ENCODE peak calls at places on chromosomes 5 and 9, in five cellular contexts. I is ovary, C is fibroblast of pulmonary artery, V is coronary artery, Y is upper lobe of right lung. N is an unnamed sample.

GRCh38 chr9:34490360-34490759 is 31.8 kb downstream of the DNAI1 start:
- DNase-seq in I (no peak), C (no peak), V (no peak), Y (no peak), N (no peak)

GRCh38 chr5:179873711-179874110 is 15.1 kb upstream of the MRNIP start:
- DNase-seq in I (no peak), C (no peak), V (no peak), Y (no peak), N (no peak)

GRCh38 chr9:136937186-136938001 is 7.1 kb downstream of the FBXW5 start:
- DNase-seq in I (no peak), C (no peak), V (no peak), Y (peak), N (no peak)

GRCh38 chr9:116055536-116055935 is 98.1 kb upstream of the PAPPA start:
- DNase-seq in I (no peak), C (no peak), V (no peak), Y (no peak), N (no peak)

GRCh38 chr5:90529939-90530677 is 724 bp upstream of the LYSMD3 start:
- DNase-seq in I (peak), C (peak), V (peak), Y (no peak), N (no peak)

GRCh38 chr5:172691886-172692285 is 50.8 kb downstream of the NEURL1B start:
- DNase-seq in I (peak), C (no peak), V (no peak), Y (no peak), N (no peak)

GRCh38 chr5:133483406-133484090 is 128.8 kb downstream of the FSTL4 start:
- DNase-seq in I (no peak), C (no peak), V (peak), Y (no peak), N (no peak)

GRCh38 chr5:84550222-84550621 is 165.5 kb upstream of the EDIL3 start:
- DNase-seq in I (no peak), C (no peak), V (no peak), Y (no peak), N (no peak)

GRCh38 chr5:128965011-128965637 is at the start of gene SLC27A6:
- DNase-seq in I (peak), C (no peak), V (no peak), Y (peak), N (no peak)

GRCh38 chr9:134049772-134050588 is 17.8 kb downstream of the BRD3 start:
- DNase-seq in I (no peak), C (no peak), V (no peak), Y (no peak), N (no peak)

GRCh38 chr5:54415147-54415546 is 40.4 kb upstream of the HSPB3 start:
- DNase-seq in I (no peak), C (no peak), V (no peak), Y (no peak), N (no peak)

GRCh38 chr9:137757613-137758029 is 120.0 kb upstream of the CACNA1B start:
- DNase-seq in I (no peak), C (peak), V (no peak), Y (no peak), N (peak)

GRCh38 chr9:126953089-126953809 is 38.7 kb downstream of the RALGPS1 start:
- DNase-seq in I (no peak), C (peak), V (no peak), Y (no peak), N (no peak)

GRCh38 chr5:108382784-108383358 is 973 bp upstream of the FBXL17 start:
- DNase-seq in I (no peak), C (no peak), V (no peak), Y (no peak), N (no peak)

GRCh38 chr9:132977626-132978450 is 656 bp upstream of the GFI1B start:
- DNase-seq in I (peak), C (peak), V (no peak), Y (peak), N (no peak)

GRCh38 chr5:113172231-113172826 is 195.7 kb downstream of the DCP2 start:
- DNase-seq in I (no peak), C (no peak), V (no peak), Y (no peak), N (no peak)

GRCh38 chr5:148209151-148209550 is 6.3 kb downstream of the SPINK6 start:
- DNase-seq in I (no peak), C (no peak), V (no peak), Y (no peak), N (no peak)

GRCh38 chr5:67234671-67235176 is 38.1 kb upstream of the CD180 start:
- DNase-seq in I (no peak), C (peak), V (no peak), Y (no peak), N (no peak)

GRCh38 chr5:87394407-87394806 is 18.3 kb downstream of the CCNH start:
- DNase-seq in I (no peak), C (peak), V (no peak), Y (no peak), N (peak)

GRCh38 chr5:150600951-150601773 is 39.3 kb upstream of the SYNPO start:
- DNase-seq in I (peak), C (no peak), V (no peak), Y (no peak), N (no peak)

GRCh38 chr5:152532714-152533113 is 127.6 kb upstream of the NMUR2 start:
- DNase-seq in I (no peak), C (peak), V (no peak), Y (no peak), N (peak)

GRCh38 chr5:178304016-178304415 is 71.4 kb upstream of the PHYKPL start:
- DNase-seq in I (no peak), C (no peak), V (no peak), Y (peak), N (no peak)

GRCh38 chr5:111680737-111681413 is 76.1 kb downstream of the NREP start:
- DNase-seq in I (peak), C (peak), V (no peak), Y (no peak), N (peak)

GRCh38 chr9:119272500-119273211 is 96.6 kb downstream of the BRINP1 start:
- DNase-seq in I (no peak), C (no peak), V (no peak), Y (no peak), N (no peak)

GRCh38 chr9:125442471-125442870 is 180.8 kb downstream of the GAPVD1 start:
- DNase-seq in I (no peak), C (no peak), V (no peak), Y (peak), N (no peak)

GRCh38 chr9:117188394-117188793 is 226.5 kb downstream of the ASTN2 start:
- DNase-seq in I (no peak), C (no peak), V (no peak), Y (no peak), N (no peak)

GRCh38 chr9:75378926-75379325 is 290.6 kb downstream of the OSTF1 start:
- DNase-seq in I (no peak), C (no peak), V (no peak), Y (no peak), N (no peak)

GRCh38 chr9:35603506-35603985 is 1.5 kb upstream of the TESK1 start:
- DNase-seq in I (peak), C (peak), V (peak), Y (no peak), N (no peak)

GRCh38 chr5:39194466-39195136 is 24.8 kb downstream of the FYB1 start:
- DNase-seq in I (no peak), C (peak), V (no peak), Y (no peak), N (no peak)

GRCh38 chr5:151773979-151774378 is 2.2 kb downstream of the G3BP1 start:
- DNase-seq in I (no peak), C (no peak), V (no peak), Y (no peak), N (no peak)

GRCh38 chr9:38226491-38226951 is 157.5 kb upstream of the SHB start:
- DNase-seq in I (no peak), C (peak), V (no peak), Y (peak), N (no peak)

DNA sequence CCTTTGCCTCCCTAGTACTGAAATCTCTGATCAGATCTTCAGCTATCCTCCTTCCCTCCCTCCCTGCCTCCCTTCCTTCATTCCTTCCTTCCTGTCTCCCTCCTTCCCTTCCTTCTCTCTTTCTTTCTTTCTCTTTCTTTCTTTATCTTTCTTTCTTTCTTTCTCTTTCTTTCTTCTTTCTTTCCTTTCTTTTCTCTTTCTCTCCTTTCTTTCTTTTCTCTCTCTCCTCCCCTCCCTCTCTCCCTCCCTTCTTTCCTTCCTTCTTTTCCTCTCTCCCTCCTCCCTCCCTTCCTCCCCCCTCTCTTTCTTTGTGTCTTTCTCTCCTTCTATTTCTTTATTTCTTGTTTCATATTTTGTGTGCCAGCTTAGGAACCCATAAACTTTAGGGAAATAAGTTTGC is 23.9 kb upstream of the ANKRD55 start:
- DNase-seq in I (no peak), C (no peak), V (no peak), Y (no peak), N (no peak)
- H3K4me3 ChIP-seq in I (no peak), C (no peak), V (no peak), Y (no peak), N (no peak)

GRCh38 chr5:135833521-135833920 is 942 bp upstream of the SLC25A48 start:
- DNase-seq in I (no peak), C (no peak), V (no peak), Y (no peak), N (no peak)

GRCh38 chr5:135832941-135833340 is 1.5 kb upstream of the SLC25A48 start:
- DNase-seq in I (no peak), C (no peak), V (peak), Y (no peak), N (no peak)

GRCh38 chr5:135834639-135835529 is at the start of gene SLC25A48:
- DNase-seq in I (no peak), C (no peak), V (peak), Y (peak), N (peak)

GRCh38 chr5:135835766-135836165 is 1.3 kb downstream of the SLC25A48 start:
- DNase-seq in I (no peak), C (no peak), V (peak), Y (no peak), N (no peak)

GRCh38 chr5:135833961-135834638 is 363 bp upstream of the SLC25A48 start:
- DNase-seq in I (no peak), C (peak), V (peak), Y (no peak), N (peak)
- TF ChIP-seq CTCF in I (no peak), C (peak), V (peak), Y (no peak), N (no peak)

GRCh38 chr5:175616083-175616482 is 41.8 kb upstream of the HRH2 start:
- DNase-seq in I (no peak), C (no peak), V (no peak), Y (no peak), N (no peak)
- H3K4me3 ChIP-seq in I (no peak), C (no peak), V (no peak), Y (no peak), N (no peak)

DNA sequence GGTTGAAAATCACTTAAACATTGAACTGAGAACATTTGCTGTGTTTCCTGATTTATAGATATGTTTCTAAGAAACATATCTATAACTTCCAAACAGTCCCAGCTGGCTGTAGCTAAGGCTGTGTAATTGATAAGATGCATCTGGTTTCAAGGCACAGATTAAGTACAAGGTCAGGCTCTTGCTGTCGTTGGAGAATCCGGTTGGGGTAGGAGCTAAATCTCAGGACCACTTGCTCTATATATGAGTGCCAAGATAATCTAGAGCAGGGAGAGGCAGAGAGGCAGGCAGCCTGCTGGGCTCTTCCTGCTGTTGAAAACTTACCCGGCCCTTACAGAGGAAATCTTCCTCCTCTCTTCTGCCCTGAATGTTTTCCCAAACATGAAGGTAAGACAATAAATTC is at the start of gene C7:
- DNase-seq in I (no peak), C (peak), V (no peak), Y (no peak), N (no peak)
- TF ChIP-seq CTCF in I (no peak), C (no peak), V (no peak), Y (no peak), N (no peak)

GRCh38 chr5:34586117-34586885 is 69.8 kb upstream of the RAI14 start:
- DNase-seq in I (no peak), C (peak), V (no peak), Y (no peak), N (peak)
- H3K4me3 ChIP-seq in I (no peak), C (no peak), V (no peak), Y (no peak), N (no peak)

GRCh38 chr5:140242099-140242498 is 60.8 kb downstream of the PFDN1 start:
- DNase-seq in I (no peak), C (no peak), V (no peak), Y (no peak), N (no peak)
- TF ChIP-seq CTCF in I (no peak), C (peak), V (no peak), Y (no peak), N (peak)

DNA sequence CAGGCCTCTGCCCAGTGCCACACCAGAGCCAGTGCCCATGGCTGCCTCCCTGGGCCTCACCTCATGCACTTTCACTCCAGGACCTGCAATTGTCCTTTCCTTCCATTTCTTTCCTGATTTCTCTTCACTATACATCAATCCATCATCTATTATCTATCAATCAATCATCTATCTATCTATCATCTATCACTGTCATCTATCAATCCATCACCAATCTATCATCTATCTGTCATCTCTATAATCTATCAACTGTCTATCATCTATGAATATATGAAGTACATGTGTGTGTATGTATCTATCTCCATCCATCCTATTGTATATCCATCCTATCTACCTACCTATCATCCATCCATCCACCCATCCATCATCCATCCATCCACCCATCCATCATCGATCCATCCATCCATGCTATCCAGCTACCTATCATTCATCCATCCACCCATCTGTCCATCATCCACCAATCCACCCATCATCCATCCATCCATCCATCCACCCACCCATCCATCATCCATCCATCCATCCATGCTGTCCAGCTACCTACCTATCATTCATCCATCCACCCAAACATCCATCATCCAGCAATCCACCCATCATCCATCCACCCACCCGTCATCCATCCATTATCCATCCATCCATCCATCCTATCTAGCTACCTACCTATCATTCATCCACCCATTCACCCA is 26.9 kb downstream of the SLC6A3 start:
- DNase-seq in I (no peak), C (no peak), V (no peak), Y (no peak), N (no peak)
- H3K4me3 ChIP-seq in I (no peak), C (no peak), V (no peak), Y (no peak), N (no peak)

DNA sequence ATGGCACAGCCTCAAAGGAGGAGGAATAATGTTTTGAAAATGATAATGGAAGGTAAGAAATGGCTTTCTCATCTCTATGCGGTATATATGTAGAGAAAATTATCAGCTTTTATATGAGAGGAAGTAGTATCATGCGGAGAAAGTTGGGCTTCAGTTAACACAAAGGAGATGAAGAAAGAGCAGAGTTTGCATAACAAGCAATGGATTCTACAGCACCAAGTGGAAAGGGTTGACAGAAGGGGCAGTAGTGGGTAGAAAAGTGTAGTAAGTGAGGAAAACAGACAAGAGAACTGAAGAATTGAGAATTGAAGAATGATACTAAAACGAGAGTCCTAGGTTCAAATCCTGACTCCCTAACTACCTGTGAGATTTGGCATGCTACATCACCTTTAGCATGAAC is 51.0 kb downstream of the GNG10 start:
- DNase-seq in I (no peak), C (no peak), V (no peak), Y (no peak), N (no peak)
- TF ChIP-seq CTCF in I (no peak), C (no peak), V (no peak), Y (no peak), N (no peak)